ENCODE peak calls at places on chromosomes 4 and X, in eight cellular contexts. One of them, this sample, is unnamed.

GRCh38 chrX:41759817-41760216 is 35.8 kb downstream of the GPR82 start:
- DNase-seq in stromal cell of bone marrow: no peak
- DNase-seq in Ammon's horn: peak
- DNase-seq in NCI-H2171: no peak
- DNase-seq in activated CD4-positive, alpha-beta T cell treated with anti-CD3 and anti-CD28 coated beads, Interleukin-2, amount 10 ng/mL, durations not matched to agents 24 days and 14 days: peak
- DNase-seq in aorta: no peak
- DNase-seq in upper lobe of right lung: no peak
- DNase-seq in mesenchymal stem cell: peak
- DNase-seq in this sample: no peak

GRCh38 chr4:83961575-83961974 is 425.7 kb downstream of the GPAT3 start:
- DNase-seq in stromal cell of bone marrow: no peak
- DNase-seq in mesenchymal stem cell: no peak
- DNase-seq in aorta: no peak
- DNase-seq in upper lobe of right lung: no peak
- DNase-seq in NCI-H2171: no peak
- DNase-seq in activated CD4-positive, alpha-beta T cell treated with anti-CD3 and anti-CD28 coated beads, Interleukin-2, amount 10 ng/mL, durations not matched to agents 24 days and 14 days: no peak
- DNase-seq in Ammon's horn: no peak
- DNase-seq in this sample: no peak

GRCh38 chr4:53914313-53915016 is 149.9 kb downstream of the CHIC2 start:
- DNase-seq in activated CD4-positive, alpha-beta T cell treated with anti-CD3 and anti-CD28 coated beads, Interleukin-2, amount 10 ng/mL, durations not matched to agents 24 days and 14 days: no peak
- DNase-seq in upper lobe of right lung: no peak
- DNase-seq in mesenchymal stem cell: peak
- DNase-seq in stromal cell of bone marrow: peak
- DNase-seq in aorta: peak
- DNase-seq in Ammon's horn: no peak
- DNase-seq in NCI-H2171: no peak
- DNase-seq in this sample: no peak

GRCh38 chr4:75004755-75005668 is 72.1 kb downstream of the PARM1 start:
- DNase-seq in activated CD4-positive, alpha-beta T cell treated with anti-CD3 and anti-CD28 coated beads, Interleukin-2, amount 10 ng/mL, durations not matched to agents 24 days and 14 days: no peak
- DNase-seq in upper lobe of right lung: no peak
- DNase-seq in NCI-H2171: peak
- DNase-seq in Ammon's horn: no peak
- DNase-seq in stromal cell of bone marrow: no peak
- DNase-seq in aorta: no peak
- DNase-seq in mesenchymal stem cell: no peak
- DNase-seq in this sample: no peak

GRCh38 chrX:26651755-26652154 is 435.8 kb downstream of the MAGEB5 start:
- DNase-seq in aorta: no peak
- DNase-seq in upper lobe of right lung: no peak
- DNase-seq in NCI-H2171: no peak
- DNase-seq in stromal cell of bone marrow: no peak
- DNase-seq in Ammon's horn: no peak
- DNase-seq in mesenchymal stem cell: no peak
- DNase-seq in activated CD4-positive, alpha-beta T cell treated with anti-CD3 and anti-CD28 coated beads, Interleukin-2, amount 10 ng/mL, durations not matched to agents 24 days and 14 days: no peak
- DNase-seq in this sample: no peak

GRCh38 chr4:145340071-145340695 is 141.5 kb upstream of the SMAD1 start:
- DNase-seq in aorta: no peak
- DNase-seq in activated CD4-positive, alpha-beta T cell treated with anti-CD3 and anti-CD28 coated beads, Interleukin-2, amount 10 ng/mL, durations not matched to agents 24 days and 14 days: no peak
- DNase-seq in mesenchymal stem cell: no peak
- DNase-seq in NCI-H2171: no peak
- DNase-seq in stromal cell of bone marrow: no peak
- DNase-seq in Ammon's horn: no peak
- DNase-seq in upper lobe of right lung: no peak
- DNase-seq in this sample: no peak

GRCh38 chr4:113505057-113505456 is 256.5 kb downstream of the CAMK2D start:
- DNase-seq in activated CD4-positive, alpha-beta T cell treated with anti-CD3 and anti-CD28 coated beads, Interleukin-2, amount 10 ng/mL, durations not matched to agents 24 days and 14 days: no peak
- DNase-seq in Ammon's horn: no peak
- DNase-seq in stromal cell of bone marrow: no peak
- DNase-seq in upper lobe of right lung: no peak
- DNase-seq in NCI-H2171: no peak
- DNase-seq in aorta: no peak
- DNase-seq in mesenchymal stem cell: no peak
- DNase-seq in this sample: no peak

GRCh38 chr4:172830295-172830764 is 338.3 kb upstream of the GALNT7 start:
- DNase-seq in NCI-H2171: no peak
- DNase-seq in activated CD4-positive, alpha-beta T cell treated with anti-CD3 and anti-CD28 coated beads, Interleukin-2, amount 10 ng/mL, durations not matched to agents 24 days and 14 days: no peak
- DNase-seq in aorta: no peak
- DNase-seq in mesenchymal stem cell: peak
- DNase-seq in stromal cell of bone marrow: no peak
- DNase-seq in upper lobe of right lung: no peak
- DNase-seq in Ammon's horn: no peak
- DNase-seq in this sample: no peak

GRCh38 chr4:41232406-41232805 is 18.1 kb upstream of the APBB2 start:
- DNase-seq in upper lobe of right lung: no peak
- DNase-seq in activated CD4-positive, alpha-beta T cell treated with anti-CD3 and anti-CD28 coated beads, Interleukin-2, amount 10 ng/mL, durations not matched to agents 24 days and 14 days: no peak
- DNase-seq in mesenchymal stem cell: no peak
- DNase-seq in NCI-H2171: no peak
- DNase-seq in aorta: no peak
- DNase-seq in Ammon's horn: no peak
- DNase-seq in stromal cell of bone marrow: no peak
- DNase-seq in this sample: no peak

GRCh38 chr4:2805712-2806391 is 13.0 kb downstream of the SH3BP2 start:
- DNase-seq in aorta: peak
- DNase-seq in mesenchymal stem cell: no peak
- DNase-seq in stromal cell of bone marrow: no peak
- DNase-seq in activated CD4-positive, alpha-beta T cell treated with anti-CD3 and anti-CD28 coated beads, Interleukin-2, amount 10 ng/mL, durations not matched to agents 24 days and 14 days: no peak
- DNase-seq in upper lobe of right lung: peak
- DNase-seq in NCI-H2171: no peak
- DNase-seq in Ammon's horn: no peak
- DNase-seq in this sample: peak

GRCh38 chrX:85065512-85066198 is 62.0 kb downstream of the APOOL start:
- DNase-seq in activated CD4-positive, alpha-beta T cell treated with anti-CD3 and anti-CD28 coated beads, Interleukin-2, amount 10 ng/mL, durations not matched to agents 24 days and 14 days: no peak
- DNase-seq in stromal cell of bone marrow: no peak
- DNase-seq in aorta: no peak
- DNase-seq in NCI-H2171: no peak
- DNase-seq in upper lobe of right lung: no peak
- DNase-seq in mesenchymal stem cell: no peak
- DNase-seq in Ammon's horn: no peak
- DNase-seq in this sample: no peak

GRCh38 chr4:182643801-182644311 is 273.3 kb downstream of the DCTD start:
- DNase-seq in aorta: peak
- DNase-seq in upper lobe of right lung: no peak
- DNase-seq in activated CD4-positive, alpha-beta T cell treated with anti-CD3 and anti-CD28 coated beads, Interleukin-2, amount 10 ng/mL, durations not matched to agents 24 days and 14 days: no peak
- DNase-seq in mesenchymal stem cell: peak
- DNase-seq in NCI-H2171: no peak
- DNase-seq in stromal cell of bone marrow: peak
- DNase-seq in Ammon's horn: no peak
- DNase-seq in this sample: no peak

GRCh38 chr4:35739305-35739704 is 505.0 kb downstream of the ARAP2 start:
- DNase-seq in stromal cell of bone marrow: no peak
- DNase-seq in upper lobe of right lung: no peak
- DNase-seq in activated CD4-positive, alpha-beta T cell treated with anti-CD3 and anti-CD28 coated beads, Interleukin-2, amount 10 ng/mL, durations not matched to agents 24 days and 14 days: no peak
- DNase-seq in NCI-H2171: no peak
- DNase-seq in aorta: no peak
- DNase-seq in mesenchymal stem cell: no peak
- DNase-seq in Ammon's horn: no peak
- DNase-seq in this sample: no peak

This sample was measured in spleen.